ENCODE peak calls at places on chromosomes 6 and 20, in six cellular contexts. One of them, this sample, is unnamed.

GRCh38 chr20:45322952-45323383 is 14.9 kb upstream of the MATN4 start:
- DNase-seq in PC-3: peak; percentile 70
- DNase-seq in dorsolateral prefrontal cortex: peak; percentile 65
- DNase-seq in lung: peak; percentile 71
- DNase-seq in adrenal gland: peak; percentile 74
- DNase-seq in OCI-LY7: peak; percentile 75
- DNase-seq in this sample: peak; percentile 68

GRCh38 chr6:18034798-18035202 is 47.4 kb upstream of the KIF13A start:
- DNase-seq in PC-3: no peak
- DNase-seq in dorsolateral prefrontal cortex: no peak
- DNase-seq in lung: no peak
- DNase-seq in adrenal gland: no peak
- DNase-seq in OCI-LY7: no peak
- DNase-seq in this sample: no peak

GRCh38 chr6:86193821-86194220 is 551.1 kb upstream of the SYNCRIP start:
- DNase-seq in PC-3: no peak
- DNase-seq in dorsolateral prefrontal cortex: no peak
- DNase-seq in lung: no peak
- DNase-seq in adrenal gland: no peak
- DNase-seq in OCI-LY7: no peak
- DNase-seq in this sample: no peak

GRCh38 chr6:19608546-19608945 is 228.6 kb upstream of the ID4 start:
- DNase-seq in PC-3: no peak
- DNase-seq in dorsolateral prefrontal cortex: no peak
- DNase-seq in lung: no peak
- DNase-seq in adrenal gland: no peak
- DNase-seq in OCI-LY7: no peak
- DNase-seq in this sample: no peak

GRCh38 chr6:118748311-118749062 is 97.1 kb upstream of the CEP85L start:
- DNase-seq in PC-3: peak; percentile 30
- DNase-seq in dorsolateral prefrontal cortex: peak; percentile 62
- DNase-seq in lung: no peak
- DNase-seq in adrenal gland: peak; percentile 85
- DNase-seq in OCI-LY7: no peak
- DNase-seq in this sample: no peak

GRCh38 chr6:45185403-45186251 is 142.5 kb upstream of the RUNX2 start:
- DNase-seq in PC-3: no peak
- DNase-seq in dorsolateral prefrontal cortex: no peak
- DNase-seq in lung: no peak
- DNase-seq in adrenal gland: no peak
- DNase-seq in OCI-LY7: no peak
- DNase-seq in this sample: no peak

GRCh38 chr20:12893019-12893418 is 115.8 kb upstream of the SPTLC3 start:
- DNase-seq in PC-3: no peak
- DNase-seq in dorsolateral prefrontal cortex: no peak
- DNase-seq in lung: no peak
- DNase-seq in adrenal gland: no peak
- DNase-seq in OCI-LY7: no peak
- DNase-seq in this sample: no peak

GRCh38 chr6:17454316-17455005 is 61.1 kb downstream of the CAP2 start:
- DNase-seq in PC-3: no peak
- DNase-seq in dorsolateral prefrontal cortex: no peak
- DNase-seq in lung: no peak
- DNase-seq in adrenal gland: no peak
- DNase-seq in OCI-LY7: no peak
- DNase-seq in this sample: no peak

GRCh38 chr6:72788188-72788587 is 166.3 kb downstream of the KCNQ5 start:
- DNase-seq in PC-3: peak; percentile 46
- DNase-seq in dorsolateral prefrontal cortex: no peak
- DNase-seq in lung: no peak
- DNase-seq in adrenal gland: no peak
- DNase-seq in OCI-LY7: no peak
- DNase-seq in this sample: no peak

GRCh38 chr6:143701343-143702234 is 23.8 kb downstream of the PHACTR2 start:
- DNase-seq in PC-3: no peak
- DNase-seq in dorsolateral prefrontal cortex: no peak
- DNase-seq in lung: no peak
- DNase-seq in adrenal gland: peak; percentile 39
- DNase-seq in OCI-LY7: no peak
- DNase-seq in this sample: no peak

GRCh38 chr20:32315399-32315798 is 37.9 kb downstream of the KIF3B start:
- DNase-seq in PC-3: no peak
- DNase-seq in dorsolateral prefrontal cortex: no peak
- DNase-seq in lung: no peak
- DNase-seq in adrenal gland: no peak
- DNase-seq in OCI-LY7: no peak
- DNase-seq in this sample: no peak

GRCh38 chr6:64890609-64891008 is 816.4 kb downstream of the EYS start:
- DNase-seq in PC-3: peak; percentile 73
- DNase-seq in dorsolateral prefrontal cortex: no peak
- DNase-seq in lung: no peak
- DNase-seq in adrenal gland: no peak
- DNase-seq in OCI-LY7: no peak
- DNase-seq in this sample: peak; percentile 23

GRCh38 chr6:125742433-125743120 is 6.9 kb upstream of the HEY2 start:
- DNase-seq in PC-3: no peak
- DNase-seq in dorsolateral prefrontal cortex: no peak
- DNase-seq in lung: no peak
- DNase-seq in adrenal gland: no peak
- DNase-seq in OCI-LY7: no peak
- DNase-seq in this sample: peak; percentile 74

GRCh38 chr6:81204741-81205140 is 547.7 kb downstream of the TENT5A start:
- DNase-seq in PC-3: no peak
- DNase-seq in dorsolateral prefrontal cortex: no peak
- DNase-seq in lung: no peak
- DNase-seq in adrenal gland: no peak
- DNase-seq in OCI-LY7: no peak
- DNase-seq in this sample: no peak

GRCh38 chr6:31791324-31792089 is 4.0 kb downstream of the VARS1 start:
- DNase-seq in PC-3: peak; percentile 53
- DNase-seq in dorsolateral prefrontal cortex: no peak
- DNase-seq in lung: no peak
- DNase-seq in adrenal gland: no peak
- DNase-seq in OCI-LY7: peak; percentile 58
- DNase-seq in this sample: no peak

GRCh38 chr6:63663147-63663877 is 27.7 kb downstream of the PHF3 start:
- DNase-seq in PC-3: peak; percentile 81
- DNase-seq in dorsolateral prefrontal cortex: no peak
- DNase-seq in lung: no peak
- DNase-seq in adrenal gland: peak; percentile 13
- DNase-seq in OCI-LY7: no peak
- DNase-seq in this sample: no peak

GRCh38 chr20:58330229-58330628 is 20.7 kb downstream of the RAB22A start:
- DNase-seq in PC-3: no peak
- DNase-seq in dorsolateral prefrontal cortex: no peak
- DNase-seq in lung: no peak
- DNase-seq in adrenal gland: no peak
- DNase-seq in OCI-LY7: no peak
- DNase-seq in this sample: no peak
- TF ChIP-seq CTCF in PC-3: no peak
- TF ChIP-seq CTCF in dorsolateral prefrontal cortex: no peak
- TF ChIP-seq CTCF in lung: no peak
- TF ChIP-seq CTCF in adrenal gland: no peak
- TF ChIP-seq CTCF in OCI-LY7: no peak
- TF ChIP-seq CTCF in this sample: no peak

GRCh38 chr20:49594143-49594928 is 26.4 kb upstream of the PTGIS start:
- DNase-seq in PC-3: peak; percentile 97
- DNase-seq in dorsolateral prefrontal cortex: no peak
- DNase-seq in lung: no peak
- DNase-seq in adrenal gland: no peak
- DNase-seq in OCI-LY7: no peak
- DNase-seq in this sample: no peak
- H3K4me3 ChIP-seq in PC-3: peak overlapping the region; percentile 1
- H3K4me3 ChIP-seq in dorsolateral prefrontal cortex: no peak overlapping the region
- H3K4me3 ChIP-seq in lung: no peak overlapping the region
- H3K4me3 ChIP-seq in adrenal gland: no peak overlapping the region
- H3K4me3 ChIP-seq in OCI-LY7: no peak overlapping the region
- H3K4me3 ChIP-seq in this sample: no peak overlapping the region

DNA sequence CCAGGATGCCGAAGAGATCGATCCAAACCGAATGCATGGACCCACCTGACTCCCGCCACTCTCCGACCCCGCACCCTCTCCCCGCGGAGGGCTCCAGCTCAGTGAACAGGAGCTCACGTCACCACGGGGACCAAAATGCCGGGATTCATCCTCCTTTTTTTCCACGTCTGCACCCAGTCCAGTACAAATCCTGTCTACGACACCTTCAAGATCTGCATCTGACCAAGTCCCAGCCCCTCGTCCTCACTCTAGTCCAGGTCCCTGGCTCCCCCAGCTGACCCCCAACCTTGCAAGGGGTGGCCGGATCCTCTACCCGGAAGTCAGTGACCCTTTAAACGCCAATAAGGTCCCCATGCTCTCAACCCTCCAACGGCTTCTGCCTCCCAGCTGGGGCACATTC is 92.8 kb upstream of the QKI start:
- DNase-seq in PC-3: no peak
- DNase-seq in dorsolateral prefrontal cortex: no peak
- DNase-seq in lung: no peak
- DNase-seq in adrenal gland: no peak
- DNase-seq in OCI-LY7: no peak
- DNase-seq in this sample: no peak
- TF ChIP-seq CTCF in PC-3: no peak
- TF ChIP-seq CTCF in dorsolateral prefrontal cortex: no peak
- TF ChIP-seq CTCF in lung: no peak
- TF ChIP-seq CTCF in adrenal gland: no peak
- TF ChIP-seq CTCF in OCI-LY7: no peak
- TF ChIP-seq CTCF in this sample: no peak

GRCh38 chr20:58839991-58840747 is 10.5 kb downstream of the GNAS-AS1 start:
- DNase-seq in PC-3: no peak
- DNase-seq in dorsolateral prefrontal cortex: no peak
- DNase-seq in lung: no peak
- DNase-seq in adrenal gland: no peak
- DNase-seq in OCI-LY7: no peak
- DNase-seq in this sample: no peak
- H3K4me3 ChIP-seq in PC-3: peak overlapping the region; percentile 61
- H3K4me3 ChIP-seq in dorsolateral prefrontal cortex: peak overlapping the region; percentile 16
- H3K4me3 ChIP-seq in lung: no peak overlapping the region
- H3K4me3 ChIP-seq in adrenal gland: no peak overlapping the region
- H3K4me3 ChIP-seq in OCI-LY7: no peak overlapping the region
- H3K4me3 ChIP-seq in this sample: peak overlapping the region; percentile 22